ENCODE peak calls at places on chromosomes 16 and 17, in ten cellular contexts. Y, K, B, J, S, T, A, N, D and P are unnamed samples.

GRCh38 chr17:64455993-64456885 is 7.3 kb downstream of the MILR1 start:
- DNase-seq in K (no peak), Y (no peak), D (no peak), S (no peak), J (no peak), B (no peak), A (no peak), T (no peak), N (no peak), P (no peak)

GRCh38 chr16:87160218-87160617 is 157.0 kb downstream of the C16orf95 start:
- DNase-seq in J (no peak), B (no peak), A (no peak), D (no peak), N (no peak), Y (no peak), T (no peak), K (no peak), S (no peak), P (peak; percentile 36)

GRCh38 chr16:77679901-77680300 is 42.4 kb upstream of the NUDT7 start:
- DNase-seq in J (no peak), D (no peak), A (peak; percentile 56), N (no peak), K (no peak), B (no peak), T (no peak), S (peak; percentile 14), Y (no peak), P (no peak)

GRCh38 chr17:78736526-78737079 is 45.5 kb downstream of the CYTH1 start:
- DNase-seq in K (no peak), B (peak; percentile 58), T (peak; percentile 89), S (peak; percentile 92), A (no peak), Y (peak; percentile 93), D (peak; percentile 94), N (peak; percentile 35), J (peak; percentile 94), P (peak; percentile 51)

GRCh38 chr17:73521376-73521775 is 122.9 kb downstream of the SDK2 start:
- DNase-seq in J (no peak), A (no peak), B (no peak), Y (no peak), S (no peak), N (no peak), T (no peak), D (no peak), K (no peak), P (no peak)

GRCh38 chr17:73490851-73491250 is 153.4 kb downstream of the SDK2 start:
- DNase-seq in B (no peak), T (no peak), K (no peak), D (no peak), N (no peak), J (no peak), A (no peak), Y (no peak), S (no peak), P (no peak)

GRCh38 chr16:30663820-30664528 is 5.7 kb downstream of the FBRS start:
- DNase-seq in B (no peak), A (no peak), D (no peak), T (no peak), S (no peak), K (no peak), Y (no peak), N (no peak), J (no peak), P (no peak)

GRCh38 chr17:82875418-82875856 is 35.6 kb upstream of the ZNF750 start:
- DNase-seq in T (peak; percentile 91), A (no peak), D (no peak), B (no peak), K (no peak), Y (no peak), J (no peak), N (no peak), S (no peak), P (no peak)

DNA sequence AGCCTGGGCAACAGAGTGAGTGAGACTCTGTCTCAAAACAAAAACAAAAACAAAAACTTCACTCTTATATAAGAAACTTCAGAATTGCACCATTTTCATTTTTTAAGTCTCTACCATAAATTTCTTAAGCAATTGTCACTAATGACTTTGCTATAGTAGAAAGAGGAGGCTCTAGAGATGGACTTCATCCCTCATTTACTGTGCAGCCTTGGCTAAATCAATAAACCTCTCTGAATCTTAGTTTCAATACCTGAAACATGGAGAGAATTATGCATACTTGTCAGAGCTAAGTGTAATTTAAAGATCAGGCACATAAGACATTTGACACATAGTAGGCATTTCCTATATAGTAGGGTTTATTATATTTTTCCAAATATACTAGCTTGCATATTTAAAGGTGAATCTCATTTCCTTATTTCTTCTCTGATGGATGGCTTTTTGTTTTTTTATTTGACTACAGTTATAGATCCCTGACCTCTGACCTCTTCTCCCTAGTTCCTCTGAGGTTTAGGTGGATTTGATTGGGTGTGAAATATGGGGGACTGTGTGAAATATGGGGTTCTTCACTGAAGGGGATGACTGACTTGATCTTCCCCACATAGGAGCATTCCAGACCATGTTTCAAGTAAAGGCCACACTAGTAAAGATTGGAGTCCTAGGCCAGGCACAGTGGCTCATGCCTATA is 2.7 kb downstream of the CCL5 start:
- DNase-seq in J (no peak), K (no peak), N (no peak), S (no peak), T (no peak), Y (no peak), B (no peak), D (no peak), A (no peak), P (no peak)
- TF ChIP-seq CTCF in J (no peak), K (no peak), N (no peak), S (no peak), T (no peak), Y (no peak), B (no peak), D (no peak), A (no peak), P (no peak)

GRCh38 chr17:36728030-36728991 is 126.9 kb downstream of the MRM1 start:
- DNase-seq in N (no peak), D (no peak), Y (no peak), T (no peak), B (no peak), S (no peak), K (no peak), J (no peak), A (no peak), P (peak; percentile 37)

GRCh38 chr17:36726199-36726598 is 124.8 kb downstream of the MRM1 start:
- DNase-seq in T (no peak), K (no peak), J (no peak), N (no peak), Y (no peak), D (no peak), A (no peak), S (no peak), B (no peak), P (no peak)

GRCh38 chr17:36731091-36731490 is 129.7 kb downstream of the MRM1 start:
- DNase-seq in K (no peak), N (no peak), Y (peak; percentile 36), B (no peak), A (no peak), S (no peak), D (peak; percentile 35), J (peak; percentile 45), T (peak; percentile 89), P (no peak)

GRCh38 chr17:36730095-36730808 is 128.9 kb downstream of the MRM1 start:
- DNase-seq in T (no peak), D (no peak), S (no peak), A (no peak), Y (no peak), K (no peak), B (no peak), N (no peak), J (no peak), P (no peak)

GRCh38 chr17:36727577-36727976 is 126.2 kb downstream of the MRM1 start:
- DNase-seq in K (no peak), J (no peak), A (no peak), N (no peak), S (no peak), T (no peak), Y (no peak), D (no peak), B (no peak), P (no peak)
- H3K4me3 ChIP-seq in K (no peak overlapping the region), J (no peak overlapping the region), A (no peak overlapping the region), N (no peak overlapping the region), S (no peak overlapping the region), T (no peak overlapping the region), Y (no peak overlapping the region), D (no peak overlapping the region), B (no peak overlapping the region), P (no peak overlapping the region)

DNA sequence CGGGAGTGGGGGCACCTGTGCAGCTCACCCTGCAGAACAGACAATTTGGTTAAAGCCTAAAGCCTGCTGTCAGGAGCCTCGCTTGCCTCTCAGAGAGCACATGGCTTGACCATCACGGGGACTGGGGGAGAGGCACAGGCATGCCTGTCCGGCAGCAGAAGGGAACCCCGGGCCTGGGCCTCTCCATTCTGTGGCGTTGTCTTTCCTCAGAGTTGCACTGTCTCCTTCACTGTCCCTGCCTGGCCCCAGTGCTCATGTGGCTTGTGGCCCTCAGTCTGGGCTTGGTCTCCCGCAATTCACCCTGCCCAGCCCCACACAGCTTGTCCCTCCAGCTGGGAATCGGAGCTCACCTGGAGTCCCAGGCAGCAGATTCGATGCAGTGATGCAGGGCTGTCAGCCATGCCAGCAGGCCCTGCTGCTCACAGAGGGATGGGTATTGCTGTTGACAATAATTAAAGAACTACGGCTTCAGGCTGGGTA is 189.9 kb downstream of the SEC14L1 start:
- DNase-seq in Y (no peak), K (no peak), J (no peak), N (no peak), A (no peak), B (no peak), S (no peak), D (peak; percentile 18), T (no peak), P (peak; percentile 7)
- H3K27ac ChIP-seq in Y (peak overlapping the region; percentile 26), K (no peak overlapping the region), J (no peak overlapping the region), N (no peak overlapping the region), A (no peak overlapping the region), B (no peak overlapping the region), S (peak overlapping the region; percentile 83), D (no peak overlapping the region), T (no peak overlapping the region), P (no peak overlapping the region)

GRCh38 chr16:85988306-85988705 is 89.3 kb downstream of the IRF8 start:
- DNase-seq in A (no peak), N (no peak), Y (no peak), K (no peak), T (no peak), B (no peak), D (no peak), S (no peak), J (peak; percentile 1), P (no peak)

GRCh38 chr16:85987750-85988078 is 88.8 kb downstream of the IRF8 start:
- DNase-seq in D (no peak), S (no peak), T (no peak), N (no peak), Y (no peak), K (no peak), A (no peak), J (peak; percentile 1), B (no peak), P (no peak)

GRCh38 chr16:85988723-85989313 is 89.9 kb downstream of the IRF8 start:
- DNase-seq in Y (no peak), B (no peak), N (no peak), J (peak; percentile 6), A (no peak), K (no peak), T (no peak), D (no peak), S (no peak), P (no peak)

GRCh38 chr16:85984947-85985451 is 86.0 kb downstream of the IRF8 start:
- DNase-seq in K (no peak), J (peak; percentile 47), B (no peak), N (no peak), S (no peak), Y (no peak), T (no peak), A (no peak), D (peak; percentile 46), P (no peak)

DNA sequence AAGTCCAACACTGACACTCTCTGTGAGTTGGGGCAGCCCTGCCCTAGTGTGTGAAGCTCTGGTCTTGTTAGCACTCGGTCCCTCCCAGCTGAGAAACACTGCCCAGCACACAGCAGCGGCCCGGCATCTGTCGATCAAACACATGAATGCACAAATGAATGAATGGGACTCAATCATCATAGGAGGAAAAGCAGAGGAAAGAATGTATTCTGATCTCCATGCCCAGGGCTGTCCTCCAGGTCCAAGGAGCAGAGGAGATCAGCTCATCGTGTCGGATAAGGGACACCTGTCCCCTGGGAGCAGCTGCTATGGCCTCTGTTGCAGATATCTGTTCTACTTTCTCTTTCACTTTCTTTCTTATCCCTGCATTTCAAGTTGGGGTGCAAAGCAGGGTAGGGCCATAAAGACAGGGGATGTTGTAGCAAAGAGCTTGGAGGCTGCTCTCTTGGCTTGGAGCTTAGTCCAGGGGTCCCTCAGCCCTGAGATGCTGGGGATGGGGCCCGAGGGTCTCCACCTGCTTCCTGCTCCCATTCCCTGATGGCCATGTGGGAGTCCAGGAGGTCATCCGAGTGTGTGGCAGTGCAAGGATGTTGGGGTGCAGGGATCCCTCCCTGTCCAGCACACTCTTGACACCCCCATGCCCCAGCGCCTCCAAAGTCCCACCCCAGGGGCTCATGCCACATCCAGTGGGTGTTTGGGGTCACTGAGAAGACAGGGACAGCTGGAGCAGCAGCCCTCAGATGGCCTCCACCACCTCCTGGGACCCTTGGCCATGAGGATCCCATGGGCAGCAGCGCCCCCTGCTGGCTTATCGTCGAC is 88.2 kb downstream of the IRF8 start:
- DNase-seq in N (peak; percentile 9), S (no peak), K (no peak), D (peak; percentile 49), A (peak; percentile 23), Y (no peak), B (no peak), J (peak; percentile 50), T (no peak), P (peak; percentile 19)
- TF ChIP-seq CTCF in N (peak; percentile 66), S (peak; percentile 50), K (no peak), D (peak; percentile 41), A (peak; percentile 29), Y (no peak), B (peak; percentile 10), J (peak; percentile 63), T (peak; percentile 58), P (peak; percentile 19)